ENCODE peak calls at places on chromosomes 7 and 10, in ten cellular contexts. A is esophagus muscularis mucosa; E is stomach; Q is IMR-90; X is activated CD8-positive, alpha-beta T cell treated with anti-CD3 and anti-CD28 coated beads for 36 hours; K is OCI-LY7; D is A549; L is type B pancreatic cell; O is BE2C; P is left ventricle myocardium inferior. F is an unnamed sample.

GRCh38 chr10:114068054-114068707 is 24.5 kb downstream of the ADRB1 start:
- DNase-seq in D (no peak), Q (no peak), A (no peak), K (no peak), X (no peak), L (no peak), O (no peak), E (no peak), P (no peak), F (no peak)

GRCh38 chr7:28773423-28774129 is 184.6 kb downstream of the TRIL start:
- DNase-seq in K (no peak), X (no peak), D (no peak), P (no peak), Q (no peak), L (no peak), O (no peak), A (no peak), E (no peak), F (no peak)

GRCh38 chr10:8216893-8217292 is 162.4 kb downstream of the GATA3 start:
- DNase-seq in X (no peak), K (no peak), A (no peak), E (no peak), O (no peak), Q (no peak), P (no peak), L (no peak), D (no peak), F (no peak)

GRCh38 chr7:192035-192649 is at the start of gene FAM20C:
- DNase-seq in K (no peak), L (no peak), P (peak; percentile 89), A (peak; percentile 96), E (peak; percentile 91), D (peak; percentile 91), X (peak; percentile 41), Q (peak; percentile 79), O (no peak), F (peak; percentile 27)

GRCh38 chr7:45885264-45885882 is 2.9 kb upstream of the IGFBP1 start:
- DNase-seq in Q (no peak), P (no peak), A (peak; percentile 83), O (no peak), X (no peak), L (no peak), D (peak; percentile 63), E (no peak), K (no peak), F (no peak)

GRCh38 chr7:97846945-97847344 is 25.3 kb downstream of the ASNS start:
- DNase-seq in E (no peak), L (no peak), P (no peak), X (no peak), D (no peak), A (no peak), K (no peak), Q (no peak), O (no peak), F (no peak)

GRCh38 chr10:95278061-95278988 is 12.5 kb downstream of the PDLIM1 start:
- DNase-seq in K (no peak), P (no peak), Q (peak; percentile 73), A (peak; percentile 95), E (no peak), O (no peak), X (no peak), L (no peak), D (no peak), F (no peak)

GRCh38 chr7:19117081-19117869 is at the start of gene TWIST1:
- DNase-seq in X (no peak), K (no peak), O (peak; percentile 87), P (peak; percentile 61), L (peak; percentile 85), Q (peak; percentile 94), E (no peak), A (no peak), D (peak; percentile 22), F (no peak)

GRCh38 chr7:129790136-129790535 is 162.6 kb downstream of the UBE2H start:
- DNase-seq in X (no peak), L (no peak), A (no peak), O (no peak), D (no peak), K (no peak), P (no peak), E (no peak), Q (peak; percentile 67), F (no peak)

GRCh38 chr7:151745090-151745638 is 131.8 kb downstream of the PRKAG2 start:
- DNase-seq in K (no peak), X (peak; percentile 82), E (peak; percentile 86), P (peak; percentile 73), D (peak; percentile 93), O (no peak), A (no peak), L (no peak), Q (peak; percentile 89), F (peak; percentile 30)

GRCh38 chr10:88253622-88254021 is 329.5 kb downstream of the RNLS start:
- DNase-seq in O (no peak), A (no peak), L (no peak), K (no peak), D (no peak), P (no peak), Q (no peak), X (no peak), E (no peak), F (no peak)

DNA sequence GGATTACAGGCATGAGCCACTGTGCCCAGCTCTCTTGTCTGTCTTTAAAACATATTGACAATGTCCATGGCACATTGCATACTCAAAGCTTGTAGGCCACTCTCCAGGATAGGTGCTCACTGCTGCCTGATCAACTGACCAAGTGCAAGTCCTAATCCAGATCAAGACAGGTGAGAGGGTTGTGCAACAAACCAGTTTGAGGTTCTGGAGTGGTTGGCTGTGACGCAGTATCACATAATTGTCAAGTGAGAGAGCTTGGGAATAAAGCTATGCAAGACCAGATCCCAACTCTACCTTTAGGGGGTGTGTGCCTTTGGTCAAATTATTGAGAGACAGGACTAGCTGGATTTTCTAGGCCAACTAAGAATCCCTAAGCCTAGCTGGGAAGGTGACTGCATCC is 43.0 kb upstream of the OPN4 start:
- DNase-seq in E (no peak), P (no peak), Q (no peak), O (no peak), D (no peak), X (no peak), A (no peak), K (no peak), L (no peak), F (no peak)
- TF ChIP-seq CTCF in E (no peak), P (no peak), Q (no peak), O (no peak), D (no peak), X (no peak), A (no peak), K (no peak), L (no peak), F (no peak)

GRCh38 chr7:79497728-79498127 is 44.3 kb upstream of the MAGI2 start:
- DNase-seq in A (no peak), L (no peak), P (no peak), K (no peak), E (no peak), Q (no peak), D (no peak), X (no peak), O (no peak), F (no peak)

GRCh38 chr7:79507161-79507560 is 53.7 kb upstream of the MAGI2 start:
- DNase-seq in K (no peak), A (no peak), L (no peak), D (no peak), Q (no peak), P (no peak), O (no peak), X (no peak), E (no peak), F (no peak)

GRCh38 chr7:79506481-79506880 is 53.0 kb upstream of the MAGI2 start:
- DNase-seq in Q (peak; percentile 61), O (no peak), E (no peak), D (no peak), L (no peak), X (no peak), K (no peak), A (no peak), P (no peak), F (no peak)

GRCh38 chr7:79504607-79505389 is 51.3 kb upstream of the MAGI2 start:
- DNase-seq in O (no peak), L (no peak), D (no peak), E (no peak), Q (peak; percentile 28), X (no peak), P (no peak), A (no peak), K (no peak), F (no peak)

GRCh38 chr7:79502151-79502550 is 48.7 kb upstream of the MAGI2 start:
- DNase-seq in O (no peak), P (no peak), X (no peak), E (no peak), L (no peak), D (no peak), K (no peak), Q (no peak), A (no peak), F (no peak)
- TF ChIP-seq CTCF in O (peak; percentile 28), P (no peak), X (no peak), E (no peak), L (peak; percentile 34), D (no peak), K (peak; percentile 38), Q (no peak), A (no peak), F (no peak)

DNA sequence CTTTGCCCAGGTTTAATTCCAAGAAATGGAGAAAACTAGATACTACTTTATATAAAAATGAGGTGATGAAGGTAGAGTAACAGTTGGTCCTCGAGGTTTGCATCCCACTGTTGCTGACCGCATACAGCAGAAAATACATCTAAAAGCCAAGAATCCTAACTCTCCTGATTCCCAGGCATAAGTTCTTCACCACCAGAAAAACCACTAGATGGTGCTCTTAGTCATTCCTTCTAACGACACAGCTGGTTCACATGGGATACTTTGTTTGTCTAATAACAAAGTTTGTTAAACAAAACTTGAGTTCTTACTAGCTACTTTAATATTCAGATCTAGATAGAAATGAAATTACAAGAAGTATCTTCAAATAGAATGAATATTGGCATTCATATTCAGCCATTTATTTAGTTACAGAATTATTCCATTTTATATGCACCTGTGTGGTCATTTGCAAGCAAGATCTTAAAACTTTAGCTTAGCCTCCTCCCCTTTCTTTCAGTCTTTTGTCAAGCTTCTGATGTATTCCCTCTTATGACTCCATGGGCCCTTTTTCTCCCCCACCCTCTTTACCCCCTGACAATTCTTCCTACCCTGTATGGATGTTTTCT is 54.1 kb upstream of the CYP26C1 start:
- DNase-seq in P (no peak), Q (peak; percentile 75), L (no peak), O (no peak), X (no peak), K (peak; percentile 24), A (no peak), E (no peak), D (peak; percentile 13), F (no peak)
- TF ChIP-seq CTCF in P (peak; percentile 59), Q (peak; percentile 71), L (peak; percentile 79), O (peak; percentile 75), X (peak; percentile 22), K (peak; percentile 86), A (peak; percentile 32), E (no peak), D (peak; percentile 87), F (no peak)

GRCh38 chr7:89334785-89335184 is 539.2 kb upstream of the TEX47 start:
- DNase-seq in D (no peak), A (no peak), E (no peak), L (no peak), P (no peak), O (no peak), K (no peak), X (no peak), Q (no peak), F (no peak)
- TF ChIP-seq CTCF in D (no peak), A (no peak), E (no peak), L (peak; percentile 25), P (peak; percentile 19), O (no peak), K (no peak), X (no peak), Q (no peak), F (no peak)